ENCODE peak calls at places on chromosomes 13 and 19, in eight cellular contexts. T, X, K, V, J, E, N and W are unnamed samples.

GRCh38 chr19:18418034-18418724 is 1.0 kb upstream of the SSBP4 start:
- DNase-seq in T (peak; percentile 81), X (peak; percentile 20), K (peak; percentile 76), V (peak; percentile 57), J (no peak), E (no peak), N (no peak), W (no peak)

GRCh38 chr13:20109037-20109436 is 51.8 kb downstream of the GJA3 start:
- DNase-seq in T (no peak), X (no peak), K (no peak), V (no peak), J (no peak), E (no peak), N (no peak), W (no peak)

GRCh38 chr19:49579193-49579592 is 1.2 kb downstream of the NOSIP start:
- DNase-seq in T (no peak), X (no peak), K (no peak), V (no peak), J (no peak), E (no peak), N (no peak), W (no peak)

GRCh38 chr13:114010401-114011101 is 36.7 kb upstream of the C13orf46 start:
- DNase-seq in T (peak; percentile 42), X (no peak), K (no peak), V (no peak), J (no peak), E (no peak), N (no peak), W (no peak)

GRCh38 chr13:46396341-46396740 is 9.3 kb upstream of the RUBCNL start:
- DNase-seq in T (no peak), X (no peak), K (no peak), V (no peak), J (no peak), E (no peak), N (no peak), W (no peak)

GRCh38 chr19:16611121-16611520 is 16.9 kb downstream of the MED26 start:
- DNase-seq in T (peak; percentile 57), X (no peak), K (no peak), V (no peak), J (no peak), E (no peak), N (no peak), W (no peak)

GRCh38 chr19:16944626-16945363 is 56.0 kb downstream of the F2RL3 start:
- DNase-seq in T (no peak), X (no peak), K (no peak), V (no peak), J (no peak), E (no peak), N (no peak), W (no peak)

GRCh38 chr13:27005556-27005955 is 166.1 kb downstream of the USP12 start:
- DNase-seq in T (no peak), X (no peak), K (peak; percentile 49), V (no peak), J (peak; percentile 28), E (no peak), N (no peak), W (no peak)

GRCh38 chr13:77728265-77728966 is 30.9 kb downstream of the SLAIN1 start:
- DNase-seq in T (no peak), X (no peak), K (peak; percentile 75), V (no peak), J (no peak), E (no peak), N (no peak), W (no peak)